ENCODE peak calls at places on chromosomes 5 and 9, in four cellular contexts. U, Y, R and E are unnamed samples.

GRCh38 chr9:117644607-117645244 is 59.5 kb upstream of the TLR4 start:
- DNase-seq in U (peak; percentile 76), Y (peak; percentile 21), R (peak; percentile 46), E (peak; percentile 39)

GRCh38 chr9:127021664-127022337 is 100.6 kb downstream of the ANGPTL2 start:
- DNase-seq in U (no peak), Y (no peak), R (no peak), E (peak; percentile 18)

GRCh38 chr9:118059520-118060278 is 355.5 kb downstream of the TLR4 start:
- DNase-seq in U (peak; percentile 47), Y (no peak), R (peak; percentile 1), E (no peak)

GRCh38 chr5:134177197-134178171 is 734 bp upstream of the SKP1 start:
- DNase-seq in U (no peak), Y (peak; percentile 26), R (peak; percentile 68), E (peak; percentile 79)

GRCh38 chr9:35758475-35759050 is 4.5 kb upstream of the MSMP start:
- DNase-seq in U (no peak), Y (no peak), R (no peak), E (no peak)

GRCh38 chr5:173057062-173057924 is 1.1 kb downstream of the CREBRF start:
- DNase-seq in U (peak; percentile 100), Y (peak; percentile 85), R (peak; percentile 97), E (peak; percentile 99)

GRCh38 chr9:129568560-129569505 is 52.1 kb downstream of the C9orf50 start:
- DNase-seq in U (peak; percentile 58), Y (no peak), R (peak; percentile 73), E (peak; percentile 49)

GRCh38 chr5:68110894-68111293 is 104.7 kb upstream of the PIK3R1 start:
- DNase-seq in U (no peak), Y (no peak), R (no peak), E (no peak)

GRCh38 chr9:92180669-92181181 is 65.5 kb upstream of the SPTLC1 start:
- DNase-seq in U (no peak), Y (no peak), R (peak; percentile 20), E (peak; percentile 80)

GRCh38 chr5:174464504-174465165 is 259.7 kb upstream of the MSX2 start:
- DNase-seq in U (no peak), Y (no peak), R (no peak), E (no peak)

GRCh38 chr9:129095170-129095667 is 14.3 kb downstream of the DOLPP1 start:
- DNase-seq in U (no peak), Y (no peak), R (no peak), E (no peak)

GRCh38 chr5:111072949-111073682 is 1.6 kb downstream of the TSLP start:
- DNase-seq in U (peak; percentile 77), Y (no peak), R (no peak), E (peak; percentile 80)

GRCh38 chr9:100167912-100168775 is 69.1 kb downstream of the INVS start:
- DNase-seq in U (no peak), Y (no peak), R (no peak), E (no peak)

GRCh38 chr5:167296680-167297079 is 994.8 kb upstream of the WWC1 start:
- DNase-seq in U (no peak), Y (no peak), R (no peak), E (no peak)

GRCh38 chr5:322281-322941 is 897 bp downstream of the AHRR start:
- DNase-seq in U (no peak), Y (no peak), R (no peak), E (no peak)

GRCh38 chr5:102853680-102854079 is 98.6 kb downstream of the PAM start:
- DNase-seq in U (no peak), Y (no peak), R (no peak), E (no peak)

GRCh38 chr9:26833792-26834191 is 58.8 kb downstream of the CAAP1 start:
- DNase-seq in U (peak; percentile 25), Y (no peak), R (no peak), E (no peak)

GRCh38 chr5:80210014-80210413 is 45.8 kb downstream of the SERINC5 start:
- DNase-seq in U (no peak), Y (no peak), R (no peak), E (no peak)

GRCh38 chr9:137482094-137482781 is 23.1 kb upstream of the NSMF start:
- DNase-seq in U (no peak), Y (peak; percentile 8), R (peak; percentile 31), E (peak; percentile 73)

GRCh38 chr9:39588056-39588814 is 232.8 kb downstream of the SPATA31A1 start:
- DNase-seq in U (no peak), Y (no peak), R (no peak), E (no peak)

GRCh38 chr9:83294816-83295215 is 231.9 kb upstream of the RASEF start:
- DNase-seq in U (no peak), Y (no peak), R (no peak), E (no peak)

GRCh38 chr5:58849995-58850667 is 267.3 kb downstream of the RAB3C start:
- DNase-seq in U (peak; percentile 17), Y (no peak), R (peak; percentile 87), E (no peak)

GRCh38 chr5:95730730-95731570 is at the start of gene RHOBTB3:
- DNase-seq in U (peak; percentile 89), Y (no peak), R (peak; percentile 79), E (peak; percentile 73)

GRCh38 chr5:43305948-43306563 is 7.2 kb downstream of the HMGCS1 start:
- DNase-seq in U (no peak), Y (peak; percentile 30), R (peak; percentile 70), E (peak; percentile 41)

GRCh38 chr9:86801246-86801645 is 146.1 kb downstream of the GAS1 start:
- DNase-seq in U (no peak), Y (no peak), R (no peak), E (no peak)

GRCh38 chr9:72322678-72323077 is 42.3 kb downstream of the ZFAND5 start:
- DNase-seq in U (no peak), Y (no peak), R (no peak), E (no peak)

GRCh38 chr9:116112236-116112635 is 41.4 kb upstream of the PAPPA start:
- DNase-seq in U (no peak), Y (no peak), R (no peak), E (no peak)

DNA sequence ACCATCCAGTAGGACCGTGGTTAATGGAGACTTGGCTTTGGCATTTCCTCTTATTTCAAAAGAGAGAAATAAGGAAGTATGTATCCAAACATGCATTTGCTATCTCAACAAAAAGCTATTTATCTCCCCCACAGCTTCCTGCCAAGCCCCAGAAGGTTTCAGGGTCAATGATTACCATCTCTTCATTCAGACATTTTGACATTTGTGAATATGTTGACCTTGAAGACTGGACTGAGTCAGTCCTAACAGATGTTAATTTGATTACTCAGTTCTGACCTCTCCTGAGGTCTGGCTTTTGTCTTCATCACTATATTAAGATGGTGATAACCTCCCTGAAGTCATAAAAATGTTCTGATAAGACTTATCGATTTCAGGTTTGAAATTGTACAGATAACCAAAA is 479.4 kb downstream of the AGTPBP1 start:
- DNase-seq in U (no peak), Y (no peak), R (no peak), E (no peak)
- TF ChIP-seq NR2C2 in U (no peak), Y (no peak), R (no peak), E (no peak)

GRCh38 chr5:180390441-180391190 is 37.5 kb upstream of the GFPT2 start:
- DNase-seq in U (no peak), Y (no peak), R (no peak), E (peak; percentile 16)
- TF ChIP-seq NR2C2 in U (no peak), Y (no peak), R (no peak), E (no peak)

GRCh38 chr9:76764138-76764537 is at the start of gene PCA3:
- DNase-seq in U (no peak), Y (no peak), R (no peak), E (no peak)

GRCh38 chr9:76759726-76760125 is 4.5 kb upstream of the PCA3 start:
- DNase-seq in U (no peak), Y (no peak), R (no peak), E (no peak)

GRCh38 chr9:76758476-76758875 is 5.8 kb upstream of the PCA3 start:
- DNase-seq in U (no peak), Y (no peak), R (no peak), E (no peak)

GRCh38 chr9:76757274-76757673 is 7.0 kb upstream of the PCA3 start:
- DNase-seq in U (no peak), Y (no peak), R (no peak), E (no peak)

DNA sequence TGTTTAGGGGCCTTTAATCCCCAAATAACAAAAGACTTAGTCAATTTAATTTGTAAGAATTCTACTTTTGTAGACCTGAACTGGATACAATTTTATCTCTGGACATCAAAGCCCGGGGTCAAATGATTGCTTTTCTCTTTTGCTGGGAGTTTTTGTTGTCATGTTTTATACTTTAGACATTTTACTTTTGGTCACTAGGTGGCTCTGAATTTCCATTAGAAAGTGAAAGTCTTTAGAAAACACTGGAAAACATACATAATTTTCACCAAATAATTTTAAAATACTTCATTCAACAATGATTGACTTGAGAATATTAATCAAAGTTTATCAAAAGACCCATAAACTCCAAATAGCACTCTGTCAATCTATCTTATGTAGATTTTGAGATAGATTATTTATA is 2.8 kb upstream of the PCA3 start:
- DNase-seq in U (no peak), Y (no peak), R (no peak), E (peak; percentile 7)
- TF ChIP-seq NR2C2 in U (no peak), Y (no peak), R (no peak), E (no peak)

GRCh38 chr9:124208571-124208970 is 49.2 kb upstream of the NEK6 start:
- DNase-seq in U (no peak), Y (peak; percentile 53), R (no peak), E (no peak)
- TF ChIP-seq NR2C2 in U (no peak), Y (no peak), R (no peak), E (no peak)

GRCh38 chr9:113620016-113620376 is 156.5 kb downstream of the RGS3 start:
- DNase-seq in U (no peak), Y (no peak), R (no peak), E (no peak)

GRCh38 chr9:113616116-113616515 is 152.6 kb downstream of the RGS3 start:
- DNase-seq in U (no peak), Y (no peak), R (no peak), E (no peak)

GRCh38 chr9:113616716-113617496 is 153.4 kb downstream of the RGS3 start:
- DNase-seq in U (no peak), Y (no peak), R (no peak), E (no peak)

GRCh38 chr9:113619156-113619861 is 155.8 kb downstream of the RGS3 start:
- DNase-seq in U (no peak), Y (no peak), R (no peak), E (no peak)

DNA sequence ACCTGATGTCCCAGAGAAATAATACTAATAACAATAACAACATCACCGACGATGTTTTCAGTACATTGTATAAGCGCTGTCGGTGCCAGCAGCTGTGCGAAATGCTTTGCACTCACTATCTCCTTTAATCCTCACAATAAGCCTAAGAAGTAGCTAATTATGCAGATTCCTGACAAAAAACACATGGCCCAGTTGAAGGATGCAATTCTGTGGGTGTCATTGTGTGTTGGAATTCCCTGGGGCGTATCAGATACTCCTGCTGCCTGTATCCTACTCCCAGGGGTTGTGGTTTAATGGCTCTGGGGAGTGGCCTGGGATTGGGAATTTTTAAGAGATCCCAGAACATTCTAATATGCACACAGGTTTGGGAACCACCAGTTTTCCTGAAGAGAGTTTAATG is 154.0 kb downstream of the RGS3 start:
- DNase-seq in U (no peak), Y (no peak), R (no peak), E (no peak)
- TF ChIP-seq NR2C2 in U (no peak), Y (no peak), R (no peak), E (no peak)